ENCODE peak calls at places on chromosome 1, in ten cellular contexts. S is right cardiac atrium; G is body of pancreas; U is left colon; D is T-cell; V is activated CD8-positive, alpha-beta T cell treated with anti-CD3 and anti-CD28 coated beads, Interleukin-2, amount 10 ng/mL, durations not matched to agents 7 days and 5 days; W is activated T-cell treated with anti-CD3 and anti-CD28 coated beads, Interleukin-2, amount 50 U/mL, for 72 hours; E is gastroesophageal sphincter; B is naive thymus-derived CD8-positive, alpha-beta T cell; Z is activated CD4-positive, alpha-beta T cell treated with anti-CD3 and anti-CD28 coated beads for 36 hours. H is an unnamed sample.

GRCh38 chr1:66532798-66533783 is 862 bp upstream of the SGIP1 start:
- ATAC-seq in E (peak), W (peak), Z (peak), D (no peak), G (peak), S (peak), U (peak), B (peak), V (peak), H (no peak)

GRCh38 chr1:225825078-225825477 is 15.2 kb downstream of the EPHX1 start:
- ATAC-seq in G (peak), W (no peak), S (peak), Z (no peak), E (no peak), D (no peak), V (no peak), U (peak), B (no peak), H (no peak)

GRCh38 chr1:160716013-160716412 is 4.4 kb upstream of the CD48 start:
- ATAC-seq in U (no peak), W (no peak), V (no peak), E (no peak), G (no peak), B (no peak), D (no peak), S (no peak), Z (no peak), H (no peak)

GRCh38 chr1:87980494-87980893 is 651.8 kb downstream of the LMO4 start:
- ATAC-seq in E (no peak), B (no peak), Z (no peak), G (peak), W (no peak), U (no peak), D (no peak), S (no peak), V (no peak), H (peak)

GRCh38 chr1:40782371-40782956 is 1.1 kb upstream of the KCNQ4 start:
- ATAC-seq in S (peak), E (peak), Z (no peak), W (no peak), G (peak), V (no peak), D (no peak), U (peak), B (no peak), H (peak)

GRCh38 chr1:53084589-53084971 is 22.6 kb downstream of the PODN start:
- ATAC-seq in V (no peak), Z (peak), D (no peak), W (peak), B (no peak), U (no peak), G (no peak), E (no peak), S (no peak), H (peak)

GRCh38 chr1:157580179-157580827 is 17.6 kb downstream of the FCRL4 start:
- ATAC-seq in Z (no peak), B (no peak), D (no peak), W (peak), E (no peak), G (peak), S (no peak), U (peak), V (no peak), H (no peak)

GRCh38 chr1:30110826-30111225 is 612.6 kb downstream of the MATN1 start:
- ATAC-seq in S (no peak), D (no peak), E (no peak), U (no peak), B (no peak), Z (no peak), W (no peak), G (no peak), V (no peak), H (no peak)

GRCh38 chr1:154000420-154000819 is 9.9 kb downstream of the RPS27 start:
- ATAC-seq in D (no peak), E (no peak), G (no peak), W (peak), B (no peak), V (no peak), Z (no peak), S (no peak), U (no peak), H (peak)

GRCh38 chr1:169309178-169310166 is 58.1 kb downstream of the NME7 start:
- ATAC-seq in W (no peak), Z (peak), S (no peak), D (peak), E (no peak), G (no peak), B (peak), U (peak), V (peak), H (no peak)

GRCh38 chr1:7444362-7444761 is 326.7 kb upstream of the VAMP3 start:
- ATAC-seq in U (no peak), W (no peak), V (no peak), D (no peak), G (no peak), B (no peak), S (no peak), Z (no peak), E (no peak), H (no peak)

GRCh38 chr1:178282949-178283367 is 189.1 kb downstream of the RASAL2 start:
- ATAC-seq in D (no peak), E (no peak), U (peak), G (no peak), Z (no peak), V (no peak), B (no peak), W (no peak), S (peak), H (peak)

GRCh38 chr1:207316622-207317510 is 4.6 kb upstream of the CD55 start:
- ATAC-seq in D (no peak), U (no peak), S (no peak), Z (no peak), V (no peak), G (peak), E (no peak), W (no peak), B (no peak), H (peak)

GRCh38 chr1:235865565-235866206 is 1.0 kb downstream of the LYST start:
- ATAC-seq in G (no peak), Z (no peak), D (no peak), V (no peak), S (no peak), U (no peak), B (no peak), E (no peak), W (no peak), H (no peak)

GRCh38 chr1:153789478-153790148 is 14.4 kb downstream of the SLC27A3 start:
- ATAC-seq in D (peak), W (no peak), U (peak), V (peak), S (peak), B (peak), Z (no peak), E (peak), G (peak), H (peak)

GRCh38 chr1:3587133-3587733 is 24.1 kb downstream of the MEGF6 start:
- ATAC-seq in W (no peak), G (no peak), S (no peak), B (no peak), E (no peak), D (no peak), Z (no peak), V (no peak), U (no peak), H (no peak)

GRCh38 chr1:23387494-23387893 is 17.9 kb upstream of the ZNF436 start:
- ATAC-seq in V (no peak), Z (no peak), S (no peak), G (no peak), U (no peak), W (no peak), B (no peak), E (no peak), D (no peak), H (no peak)

GRCh38 chr1:30727796-30728195 is 4.4 kb upstream of the MATN1 start:
- ATAC-seq in B (no peak), E (no peak), U (no peak), D (no peak), Z (no peak), S (no peak), G (no peak), V (no peak), W (no peak), H (no peak)

GRCh38 chr1:247613405-247613804 is 8.0 kb downstream of the OR2G3 start:
- ATAC-seq in U (peak), W (no peak), D (no peak), G (no peak), S (no peak), B (no peak), E (no peak), Z (no peak), V (no peak), H (no peak)

GRCh38 chr1:89361681-89362080 is 2.2 kb upstream of the GBP6 start:
- ATAC-seq in B (no peak), U (no peak), D (no peak), E (no peak), V (no peak), Z (no peak), S (no peak), G (no peak), W (no peak), H (no peak)

GRCh38 chr1:2585318-2586092 is 1.1 kb upstream of the PRXL2B start:
- ATAC-seq in S (peak), V (peak), B (peak), D (peak), E (peak), G (peak), W (peak), U (peak), Z (peak), H (peak)